ENCODE peak calls at places on chromosomes 5 and 9, in eight cellular contexts. R is right atrium auricular region; O is endothelial cell of umbilical vein; X is AG10803; N is left ventricle myocardium inferior; W is cardiac fibroblast; Z is AG09309; P is naive thymus-derived CD4-positive, alpha-beta T cell. L is an unnamed sample.

GRCh38 chr5:56638061-56638621 is 177.2 kb upstream of the MAP3K1 start:
- DNase-seq in P (no peak), Z (no peak), N (no peak), R (no peak), W (no peak), O (peak), X (no peak), L (no peak)

GRCh38 chr9:127776919-127777280 is 1.6 kb downstream of the SH2D3C start:
- DNase-seq in X (no peak), Z (no peak), N (no peak), P (no peak), W (no peak), R (no peak), O (no peak), L (no peak)

GRCh38 chr5:82308416-82308815 is 30.3 kb upstream of the RPS23 start:
- DNase-seq in O (no peak), W (no peak), N (no peak), Z (no peak), R (no peak), X (no peak), P (no peak), L (no peak)

GRCh38 chr5:9724707-9725106 is 94.6 kb upstream of the TAS2R1 start:
- DNase-seq in W (no peak), Z (no peak), N (no peak), R (no peak), P (no peak), X (no peak), O (no peak), L (no peak)

GRCh38 chr9:93089481-93089991 is 6.5 kb upstream of the CARD19 start:
- DNase-seq in N (no peak), Z (no peak), R (peak), X (no peak), O (no peak), W (no peak), P (no peak), L (no peak)

GRCh38 chr5:57117601-57118000 is 56.3 kb upstream of the GPBP1 start:
- DNase-seq in X (no peak), P (no peak), W (peak), Z (no peak), N (no peak), O (no peak), R (no peak), L (peak)

GRCh38 chr9:79165006-79165405 is 406.8 kb upstream of the TLE4 start:
- DNase-seq in R (no peak), N (no peak), P (no peak), W (peak), O (no peak), X (peak), Z (no peak), L (no peak)

GRCh38 chr5:10634562-10634961 is 70.7 kb downstream of the ANKRD33B start:
- DNase-seq in O (no peak), P (no peak), R (no peak), W (no peak), N (no peak), Z (no peak), X (no peak), L (no peak)

GRCh38 chr9:72280913-72281500 is 84.0 kb downstream of the ZFAND5 start:
- DNase-seq in O (peak), X (peak), Z (no peak), N (peak), W (peak), P (peak), R (peak), L (peak)

GRCh38 chr5:101677961-101678360 is 618.1 kb downstream of the SLCO4C1 start:
- DNase-seq in O (no peak), P (no peak), X (no peak), R (no peak), N (no peak), Z (no peak), W (no peak), L (no peak)
- H3K4me3 ChIP-seq in O (no peak), P (no peak), X (no peak), R (no peak), N (no peak), Z (no peak), W (no peak), L (no peak)

GRCh38 chr5:95619518-95620029 is 313 bp upstream of the GPR150 start:
- DNase-seq in W (no peak), N (no peak), O (no peak), R (no peak), P (no peak), X (no peak), Z (no peak), L (no peak)
- H3K4me3 ChIP-seq in W (peak), N (peak), O (peak), R (peak), P (peak), X (peak), Z (peak), L (no peak)

DNA sequence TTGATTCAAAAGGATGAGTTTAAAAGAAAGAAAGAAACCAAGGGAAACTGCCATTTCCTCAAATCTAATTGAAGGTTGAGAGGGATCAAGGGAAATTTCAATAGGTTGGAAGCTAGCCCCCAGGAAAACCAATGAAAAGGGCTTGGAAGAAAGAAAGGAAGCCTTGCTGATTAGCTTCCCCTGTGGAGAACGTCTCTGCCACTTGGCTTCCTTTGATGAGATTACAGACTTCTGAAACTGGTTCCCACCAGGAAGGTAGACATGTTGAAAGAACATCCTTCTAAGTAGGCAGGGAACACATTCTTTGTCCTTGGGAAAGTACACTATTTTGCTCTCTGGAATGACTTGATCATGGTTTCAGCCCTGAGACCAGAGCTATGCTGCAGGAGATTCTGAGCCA is 65.5 kb upstream of the DMRTA1 start:
- DNase-seq in P (no peak), N (no peak), X (no peak), R (no peak), Z (no peak), W (no peak), O (no peak), L (no peak)
- H3K4me3 ChIP-seq in P (no peak), N (no peak), X (no peak), R (no peak), Z (no peak), W (no peak), O (no peak), L (no peak)

GRCh38 chr5:76081811-76082783 is 1.1 kb upstream of the SV2C start:
- DNase-seq in O (no peak), X (no peak), N (no peak), Z (no peak), P (no peak), R (no peak), W (peak), L (no peak)
- H3K4me3 ChIP-seq in O (no peak), X (no peak), N (peak), Z (no peak), P (no peak), R (peak), W (no peak), L (no peak)

DNA sequence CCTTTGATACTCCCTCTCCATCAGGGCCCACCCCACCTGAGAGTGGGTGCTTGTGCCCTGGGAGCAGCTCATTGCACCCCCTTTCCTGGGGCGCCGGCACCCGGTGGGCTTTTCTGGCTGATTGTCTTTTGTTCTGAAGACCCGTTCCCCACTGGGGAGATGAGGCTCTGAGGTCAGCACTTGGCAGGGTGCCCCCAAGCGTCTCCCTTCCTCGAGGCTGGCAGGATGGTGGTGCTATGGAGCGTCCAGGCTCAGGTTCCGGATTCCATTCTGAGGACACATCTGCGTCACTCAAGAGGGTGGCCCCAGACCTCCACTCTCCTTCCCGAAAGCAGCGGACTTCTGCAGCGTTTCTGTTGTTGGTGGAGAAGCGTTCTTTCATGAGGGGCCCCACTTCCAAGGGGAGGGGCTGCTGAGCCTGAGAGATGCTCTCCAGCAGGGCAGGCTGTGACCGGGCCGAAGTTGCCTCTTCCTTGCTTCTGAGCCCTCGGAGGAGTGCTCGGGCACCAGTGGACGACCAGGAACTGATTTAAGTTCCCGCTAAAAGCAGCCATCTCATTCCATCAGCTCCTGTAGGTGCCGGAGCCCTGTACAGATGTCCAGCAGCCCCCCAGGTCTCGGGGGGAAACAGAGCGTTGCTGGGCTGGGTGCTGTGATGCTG is 42.2 kb downstream of the COL5A1 start:
- DNase-seq in O (no peak), N (no peak), R (peak), W (peak), P (no peak), X (peak), Z (no peak), L (no peak)
- H3K4me3 ChIP-seq in O (no peak), N (no peak), R (no peak), W (no peak), P (no peak), X (no peak), Z (no peak), L (no peak)

GRCh38 chr5:96991708-96992107 is 55.8 kb downstream of the LNPEP start:
- DNase-seq in Z (no peak), P (no peak), N (no peak), O (no peak), R (no peak), W (no peak), X (no peak), L (no peak)
- H3K4me3 ChIP-seq in Z (no peak), P (no peak), N (no peak), O (no peak), R (no peak), W (no peak), X (no peak), L (no peak)

GRCh38 chr5:132277971-132278964 is 15.9 kb upstream of the SLC22A4 start:
- DNase-seq in W (no peak), X (no peak), N (no peak), P (no peak), O (no peak), R (no peak), Z (no peak), L (no peak)

GRCh38 chr5:132280371-132281240 is 13.6 kb upstream of the SLC22A4 start:
- DNase-seq in X (no peak), R (peak), N (no peak), P (no peak), O (no peak), W (no peak), Z (no peak), L (no peak)

GRCh38 chr5:132281856-132282614 is 12.2 kb upstream of the SLC22A4 start:
- DNase-seq in R (peak), W (no peak), N (no peak), X (no peak), O (no peak), P (no peak), Z (no peak), L (no peak)

GRCh38 chr5:132279801-132280200 is 14.4 kb upstream of the SLC22A4 start:
- DNase-seq in X (no peak), O (no peak), P (no peak), R (no peak), N (no peak), W (no peak), Z (no peak), L (no peak)

GRCh38 chr5:132283423-132284043 is 10.7 kb upstream of the SLC22A4 start:
- DNase-seq in Z (no peak), O (peak), X (peak), R (peak), P (no peak), W (peak), N (no peak), L (peak)
- H3K4me3 ChIP-seq in Z (no peak), O (no peak), X (no peak), R (no peak), P (no peak), W (no peak), N (no peak), L (no peak)

DNA sequence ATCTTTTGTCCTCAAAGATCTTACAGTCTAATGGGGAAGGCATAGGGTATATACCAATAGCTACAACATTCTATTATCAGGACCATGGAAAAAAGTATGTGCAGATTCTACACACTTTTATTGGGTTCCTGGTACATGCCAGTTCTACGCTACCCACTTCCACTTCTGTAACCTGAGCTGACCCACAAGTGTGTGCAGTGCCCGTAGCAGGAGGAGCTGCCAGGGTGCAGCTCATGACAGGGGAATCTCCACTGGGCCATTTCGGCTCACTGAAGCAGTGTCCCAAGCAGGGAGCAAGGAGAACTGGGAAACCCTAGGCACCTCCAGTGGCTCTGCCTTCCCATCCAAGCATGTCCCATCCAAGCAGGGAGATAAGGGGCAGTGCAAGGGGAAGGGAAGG is 60.4 kb downstream of the FOXI1 start:
- DNase-seq in W (no peak), Z (no peak), O (no peak), P (no peak), N (no peak), R (no peak), X (no peak), L (no peak)
- H3K4me3 ChIP-seq in W (no peak), Z (no peak), O (no peak), P (no peak), N (no peak), R (no peak), X (no peak), L (no peak)

DNA sequence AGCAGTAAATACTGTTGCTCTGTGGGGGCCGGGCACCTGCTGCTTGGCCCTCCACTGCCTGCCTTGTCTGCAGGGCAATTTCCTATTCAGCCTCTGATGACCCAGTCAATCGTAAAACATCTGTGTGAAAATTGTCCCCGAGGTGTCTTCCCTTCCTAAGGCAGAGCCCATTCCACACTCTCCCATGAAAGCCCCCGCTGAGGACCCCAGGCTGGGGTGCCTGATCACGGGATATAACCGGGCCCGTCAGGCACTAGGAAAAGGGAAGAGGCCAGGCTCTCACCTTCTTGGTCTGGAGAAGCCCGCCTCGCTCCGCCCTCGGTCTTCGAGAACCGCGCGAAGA is 27.2 kb upstream of the SCGB3A1 start:
- DNase-seq in R (no peak), Z (no peak), O (no peak), X (no peak), P (no peak), N (no peak), W (no peak), L (no peak)
- H3K4me3 ChIP-seq in R (peak), Z (peak), O (no peak), X (no peak), P (no peak), N (peak), W (peak), L (peak)